ENCODE peak calls at places on chromosomes 1 and 21, in six cellular contexts. T, L, R, G, Q and B are unnamed samples.
A peak's percentile ranks its signal among the peaks of the same experiment; 100 is the strongest.

GRCh38 chr1:116556289-116557006 is 14.4 kb downstream of the CD58 start:
- DNase-seq in T (peak; percentile 48), L (peak; percentile 97), R (no peak), G (no peak), Q (peak; percentile 98), B (no peak)

GRCh38 chr1:3012511-3013291 is 8.6 kb upstream of the ACTRT2 start:
- DNase-seq in T (no peak), L (peak; percentile 10), R (peak; percentile 25), G (no peak), Q (no peak), B (no peak)

GRCh38 chr1:183794084-183794483 is 10.8 kb upstream of the RGL1 start:
- DNase-seq in T (no peak), L (no peak), R (no peak), G (no peak), Q (no peak), B (no peak)

GRCh38 chr21:38067086-38067739 is 151.0 kb upstream of the KCNJ6 start:
- DNase-seq in T (no peak), L (no peak), R (no peak), G (no peak), Q (peak; percentile 27), B (no peak)

GRCh38 chr1:65097081-65097480 is 50.9 kb upstream of the AK4 start:
- DNase-seq in T (no peak), L (no peak), R (no peak), G (no peak), Q (no peak), B (no peak)

GRCh38 chr1:176789571-176790090 is 326.7 kb downstream of the PAPPA2 start:
- DNase-seq in T (no peak), L (no peak), R (no peak), G (no peak), Q (no peak), B (peak; percentile 59)

GRCh38 chr1:19405195-19405760 is 80.1 kb downstream of the CAPZB start:
- DNase-seq in T (no peak), L (no peak), R (no peak), G (no peak), Q (no peak), B (no peak)

GRCh38 chr1:170388489-170388888 is 143.5 kb upstream of the GORAB start:
- DNase-seq in T (no peak), L (no peak), R (no peak), G (no peak), Q (no peak), B (no peak)

GRCh38 chr21:34157456-34158025 is 84.2 kb downstream of the MRPS6 start:
- DNase-seq in T (no peak), L (no peak), R (no peak), G (no peak), Q (no peak), B (peak; percentile 42)

GRCh38 chr1:206478746-206479145 is 8.5 kb downstream of the IKBKE start:
- DNase-seq in T (no peak), L (no peak), R (no peak), G (no peak), Q (no peak), B (no peak)

GRCh38 chr1:51264470-51264869 is 28.4 kb downstream of the RNF11 start:
- DNase-seq in T (peak; percentile 96), L (peak; percentile 89), R (no peak), G (peak; percentile 71), Q (peak; percentile 89), B (peak; percentile 74)

GRCh38 chr1:29828526-29829447 is 592.5 kb downstream of the PTPRU start:
- DNase-seq in T (no peak), L (no peak), R (no peak), G (no peak), Q (no peak), B (no peak)

GRCh38 chr1:162753998-162754585 is 36.4 kb upstream of the HSD17B7 start:
- DNase-seq in T (peak; percentile 38), L (no peak), R (no peak), G (no peak), Q (peak; percentile 22), B (no peak)

GRCh38 chr1:169109561-169110134 is 3.2 kb downstream of the ATP1B1 start:
- DNase-seq in T (peak; percentile 92), L (peak; percentile 96), R (peak; percentile 30), G (no peak), Q (peak; percentile 86), B (peak; percentile 83)

GRCh38 chr1:89360716-89361115 is 3.1 kb upstream of the GBP6 start:
- DNase-seq in T (no peak), L (no peak), R (no peak), G (no peak), Q (no peak), B (no peak)

GRCh38 chr1:65480684-65481405 is 60.4 kb downstream of the LEPR start:
- DNase-seq in T (no peak), L (no peak), R (no peak), G (no peak), Q (no peak), B (no peak)

GRCh38 chr21:35406600-35406999 is 357.5 kb upstream of the RUNX1 start:
- DNase-seq in T (no peak), L (peak; percentile 61), R (no peak), G (no peak), Q (no peak), B (no peak)

GRCh38 chr1:61142726-61143500 is 60.6 kb downstream of the NFIA start:
- DNase-seq in T (no peak), L (no peak), R (no peak), G (no peak), Q (no peak), B (no peak)

GRCh38 chr1:41138549-41138948 is 103.6 kb downstream of the SCMH1 start:
- DNase-seq in T (no peak), L (no peak), R (no peak), G (no peak), Q (no peak), B (no peak)

GRCh38 chr1:77100870-77101269 is 118.4 kb downstream of the PIGK start:
- DNase-seq in T (peak; percentile 1), L (no peak), R (no peak), G (no peak), Q (peak; percentile 45), B (no peak)

GRCh38 chr1:3435666-3436065 is 18.8 kb upstream of the ARHGEF16 start:
- DNase-seq in T (no peak), L (no peak), R (no peak), G (no peak), Q (no peak), B (no peak)

GRCh38 chr21:42835611-42836401 is 43.5 kb downstream of the WDR4 start:
- DNase-seq in T (no peak), L (no peak), R (no peak), G (no peak), Q (no peak), B (no peak)

GRCh38 chr1:112722601-112723510 is 7.7 kb upstream of the PPM1J start:
- DNase-seq in T (peak; percentile 77), L (peak; percentile 65), R (no peak), G (no peak), Q (peak; percentile 49), B (no peak)

GRCh38 chr1:177181631-177182291 is 11.0 kb downstream of the BRINP2 start:
- DNase-seq in T (peak; percentile 29), L (peak; percentile 66), R (peak; percentile 0), G (peak; percentile 3), Q (peak; percentile 54), B (no peak)

GRCh38 chr1:235617808-235618207 is 31.8 kb downstream of the GNG4 start:
- DNase-seq in T (peak; percentile 77), L (peak; percentile 65), R (no peak), G (no peak), Q (peak; percentile 70), B (no peak)

GRCh38 chr1:31483012-31483946 is 70.3 kb downstream of the SERINC2 start:
- DNase-seq in T (peak; percentile 96), L (peak; percentile 97), R (no peak), G (peak; percentile 51), Q (peak; percentile 95), B (peak; percentile 87)

GRCh38 chr1:228149341-228150020 is at the start of gene GJC2:
- DNase-seq in T (peak; percentile 18), L (peak; percentile 53), R (peak; percentile 55), G (no peak), Q (peak; percentile 26), B (no peak)

GRCh38 chr1:11473635-11474034 is 5.3 kb upstream of the DISP3 start:
- DNase-seq in T (peak; percentile 5), L (peak; percentile 27), R (peak; percentile 23), G (no peak), Q (peak; percentile 7), B (no peak)

GRCh38 chr21:41755934-41756773 is 10.7 kb downstream of the RIPK4 start:
- DNase-seq in T (no peak), L (no peak), R (no peak), G (no peak), Q (no peak), B (no peak)

GRCh38 chr21:15692711-15693110 is 37.1 kb upstream of the USP25 start:
- DNase-seq in T (peak; percentile 72), L (no peak), R (no peak), G (no peak), Q (no peak), B (no peak)

GRCh38 chr1:222613627-222614026 is 4.3 kb upstream of the MIA3 start:
- DNase-seq in T (no peak), L (no peak), R (no peak), G (no peak), Q (no peak), B (no peak)

GRCh38 chr1:94883688-94884087 is 43.2 kb downstream of the CNN3 start:
- DNase-seq in T (peak; percentile 66), L (peak; percentile 67), R (no peak), G (no peak), Q (peak; percentile 66), B (no peak)

GRCh38 chr1:248196965-248197364 is at the start of gene OR2M3:
- DNase-seq in T (no peak), L (no peak), R (no peak), G (no peak), Q (no peak), B (no peak)

GRCh38 chr21:31566061-31566460 is 93.4 kb upstream of the SOD1 start:
- DNase-seq in T (no peak), L (peak; percentile 22), R (peak; percentile 15), G (no peak), Q (no peak), B (no peak)
- TF ChIP-seq CTCF in T (no peak), L (peak; percentile 32), R (peak; percentile 61), G (no peak), Q (no peak), B (peak; percentile 14)

DNA sequence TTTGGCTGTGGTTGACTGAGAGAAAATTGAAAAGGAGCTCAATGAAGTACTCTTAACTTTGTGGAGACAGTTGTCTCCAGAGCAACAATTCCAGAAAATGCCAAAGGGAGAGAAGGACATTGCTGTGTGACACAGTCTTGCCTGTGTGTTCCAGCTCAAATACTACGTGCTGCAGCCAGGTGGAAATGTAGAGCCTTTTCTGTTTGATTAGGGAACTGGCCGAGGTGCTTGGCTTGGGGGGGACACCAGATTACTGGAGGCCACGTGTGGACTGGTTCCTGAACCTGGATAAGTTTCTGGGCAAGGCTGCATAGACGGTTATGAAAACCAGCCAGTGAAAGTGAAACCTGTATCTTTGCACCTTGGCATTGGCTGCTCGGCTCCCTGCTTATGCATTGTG is 217.9 kb downstream of the CTH start:
- DNase-seq in T (no peak), L (no peak), R (no peak), G (no peak), Q (no peak), B (no peak)
- TF ChIP-seq CTCF in T (no peak), L (no peak), R (no peak), G (no peak), Q (no peak), B (no peak)

GRCh38 chr1:201375169-201375568 is 2.3 kb downstream of the TNNT2 start:
- DNase-seq in T (no peak), L (no peak), R (no peak), G (no peak), Q (no peak), B (no peak)
- TF ChIP-seq CTCF in T (peak; percentile 22), L (peak; percentile 18), R (no peak), G (no peak), Q (no peak), B (peak; percentile 38)

GRCh38 chr1:108561731-108562326 is 1.9 kb downstream of the EEIG2 start:
- DNase-seq in T (no peak), L (peak; percentile 42), R (peak; percentile 90), G (no peak), Q (peak; percentile 21), B (no peak)
- TF ChIP-seq CTCF in T (peak; percentile 26), L (peak; percentile 50), R (peak; percentile 97), G (peak; percentile 27), Q (peak; percentile 22), B (peak; percentile 74)